ENCODE peak calls at places on chromosomes 16 and 17, in five cellular contexts. D is CD8-positive, alpha-beta T cell; P is DND-41; X is suprapubic skin; O is upper lobe of right lung. Q is an unnamed sample. For H3K4me1 and H3K9me3, the result is how much of the 10 kb centered on the place peaks cover.

GRCh38 chr16:54945063-54945462 is 14.4 kb downstream of the IRX5 start:
- DNase-seq in D (no peak), P (no peak), X (no peak), O (no peak), Q (no peak)

GRCh38 chr17:42101513-42102292 is 3.4 kb upstream of the ZNF385C start:
- DNase-seq in D (peak), P (peak), X (no peak), O (peak), Q (no peak)

GRCh38 chr16:28092721-28093382 is 29.3 kb upstream of the GSG1L start:
- DNase-seq in D (no peak), P (no peak), X (no peak), O (no peak), Q (no peak)

GRCh38 chr17:65402513-65403086 is 158.8 kb downstream of the AXIN2 start:
- DNase-seq in D (no peak), P (no peak), X (no peak), O (no peak), Q (no peak)

GRCh38 chr16:48525201-48526057 is 84.6 kb downstream of the N4BP1 start:
- DNase-seq in D (no peak), P (no peak), X (no peak), O (peak), Q (no peak)

GRCh38 chr17:37826497-37827115 is 81.7 kb upstream of the HNF1B start:
- DNase-seq in D (no peak), P (no peak), X (no peak), O (peak), Q (no peak)

GRCh38 chr17:31672161-31672819 is 186.8 kb downstream of the COPRS start:
- DNase-seq in D (no peak), P (no peak), X (no peak), O (no peak), Q (no peak)

GRCh38 chr16:89049484-89050118 is 44.1 kb upstream of the ACSF3 start:
- DNase-seq in D (no peak), P (no peak), X (no peak), O (no peak), Q (no peak)

GRCh38 chr17:16085066-16085699 is 85.6 kb downstream of the TTC19 start:
- DNase-seq in D (no peak), P (no peak), X (no peak), O (no peak), Q (no peak)

GRCh38 chr16:19284207-19284606 is 1.3 kb upstream of the CLEC19A start:
- DNase-seq in D (no peak), P (no peak), X (no peak), O (peak), Q (no peak)

GRCh38 chr17:63911657-63912100 is 621 bp upstream of the CSHL1 start:
- DNase-seq in D (peak), P (peak), X (peak), O (peak), Q (no peak)

GRCh38 chr16:68369697-68370096 is 58.9 kb downstream of the PRMT7 start:
- DNase-seq in D (peak), P (peak), X (no peak), O (no peak), Q (no peak)

GRCh38 chr16:3140603-3141427 is 6.0 kb downstream of the ZNF213 start:
- DNase-seq in D (no peak), P (no peak), X (no peak), O (peak), Q (no peak)

GRCh38 chr16:55257971-55258613 is 65.9 kb upstream of the IRX6 start:
- DNase-seq in D (peak), P (peak), X (peak), O (peak), Q (no peak)

GRCh38 chr16:75262104-75262799 is 10.8 kb upstream of the BCAR1 start:
- DNase-seq in D (no peak), P (no peak), X (peak), O (no peak), Q (no peak)

GRCh38 chr16:27851586-27851985 is 211.9 kb downstream of the GSG1L start:
- DNase-seq in D (no peak), P (no peak), X (peak), O (peak), Q (no peak)

GRCh38 chr17:79840204-79840988 is 1.2 kb upstream of the CBX4 start:
- DNase-seq in D (no peak), P (no peak), X (peak), O (peak), Q (no peak)

GRCh38 chr16:3022208-3022696 is 1.5 kb downstream of the HCFC1R1 start:
- DNase-seq in D (peak), P (peak), X (peak), O (peak), Q (no peak)

DNA sequence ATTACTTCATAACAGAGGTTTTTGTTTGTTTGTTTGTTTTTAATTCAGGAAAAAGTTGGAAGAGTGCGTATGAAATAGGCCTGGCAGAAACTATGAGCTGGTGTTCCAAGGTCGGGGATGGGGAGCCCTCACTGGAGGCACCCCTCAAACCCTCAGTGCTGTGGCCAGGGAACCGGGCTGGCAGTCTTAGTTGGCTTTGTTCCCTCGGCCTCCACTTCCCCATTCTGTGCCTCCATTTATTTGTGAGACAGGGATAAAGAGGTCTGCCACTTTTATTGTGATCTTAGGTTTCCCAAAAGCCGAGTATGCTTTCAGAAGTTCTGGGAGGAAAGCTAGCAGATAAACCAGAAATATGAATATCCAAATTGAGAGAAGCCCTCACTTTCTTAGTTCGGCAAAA is 5.7 kb downstream of the DEXI start:
- DNase-seq in D (no peak), P (no peak), X (no peak), O (peak), Q (no peak)
- H3K4me1 ChIP-seq in D (half or more), P (half or more), X (half or more), O (half or more), Q (half or more)

DNA sequence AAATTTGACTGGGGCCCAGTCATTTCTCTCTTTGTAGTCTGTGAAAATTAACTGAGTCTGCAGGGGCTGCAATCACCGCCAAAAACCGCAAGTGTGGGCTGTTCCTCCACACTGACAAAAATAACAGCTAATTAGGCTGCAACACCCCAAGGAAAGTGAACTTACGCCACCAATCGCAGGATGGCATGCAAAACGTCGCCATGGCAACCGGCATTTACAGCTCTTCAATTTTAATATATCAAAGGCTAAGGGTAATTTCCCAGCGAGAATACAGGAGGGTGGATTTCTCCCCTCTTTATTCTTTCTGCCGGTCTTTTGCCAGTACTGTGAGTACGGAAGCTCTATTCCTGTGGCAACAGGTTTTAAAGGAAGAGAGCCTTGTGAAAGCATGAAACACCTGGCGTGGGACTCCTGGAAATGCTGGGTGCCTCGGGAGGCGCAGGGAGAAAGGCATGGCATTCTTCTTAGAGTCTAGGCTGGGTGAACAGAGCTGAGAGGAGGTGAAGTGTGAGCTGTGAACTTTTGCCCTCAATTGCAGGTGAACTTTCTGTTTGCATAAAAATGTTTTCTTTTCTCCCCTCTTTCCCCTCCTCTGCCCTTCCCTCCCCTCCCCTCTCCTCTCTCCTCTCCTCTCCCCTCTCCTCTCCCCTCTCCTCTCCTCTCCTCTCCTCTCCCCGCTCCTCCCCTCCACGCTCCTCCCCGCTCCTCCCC is 399.7 kb downstream of the XYLT1 start:
- DNase-seq in D (peak), P (peak), X (no peak), O (peak), Q (peak)
- H3K4me3 ChIP-seq in D (peak), P (no peak), X (peak), O (peak), Q (peak)

GRCh38 chr16:35370617-35371016 is 1911.2 kb downstream of the TP53TG3F start:
- DNase-seq in D (no peak), P (no peak), X (no peak), O (no peak), Q (no peak)
- H3K9me3 ChIP-seq in D (under half), P (under half), X (under half), O (under half), Q (under half)

DNA sequence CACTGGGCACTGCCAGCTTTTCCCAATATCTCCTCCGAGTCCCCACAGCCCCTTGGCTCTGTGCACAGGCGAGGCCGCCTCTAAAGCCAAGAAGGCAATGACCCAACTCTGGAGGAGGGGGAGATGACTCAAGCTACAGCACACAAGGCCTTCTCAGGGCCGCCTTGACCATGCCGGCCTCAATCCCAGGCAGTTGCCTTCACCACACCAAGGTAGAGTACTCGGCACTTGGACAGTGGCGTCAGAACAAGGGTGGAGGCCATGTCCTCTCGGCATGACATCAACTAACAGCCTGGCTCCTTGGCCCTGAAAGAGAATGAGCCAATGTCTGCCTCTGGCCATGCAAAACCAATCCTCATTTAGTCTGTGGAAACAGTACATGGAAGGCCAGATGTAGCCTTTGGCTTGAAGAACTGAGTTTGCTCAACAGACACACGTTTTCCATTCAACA is 139.7 kb downstream of the XYLT1 start:
- DNase-seq in D (no peak), P (no peak), X (peak), O (no peak), Q (no peak)
- H3K4me1 ChIP-seq in D (under half), P (under half), X (under half), O (under half), Q (half or more)

GRCh38 chr16:9112844-9113186 is 21.4 kb downstream of the HAPSTR1 start:
- DNase-seq in D (no peak), P (no peak), X (no peak), O (no peak), Q (no peak)

GRCh38 chr16:9112166-9112843 is 20.9 kb downstream of the HAPSTR1 start:
- DNase-seq in D (no peak), P (no peak), X (no peak), O (no peak), Q (no peak)

GRCh38 chr16:9114842-9115241 is 23.4 kb downstream of the HAPSTR1 start:
- DNase-seq in D (no peak), P (no peak), X (no peak), O (no peak), Q (no peak)

GRCh38 chr16:9114112-9114511 is 22.7 kb downstream of the HAPSTR1 start:
- DNase-seq in D (no peak), P (no peak), X (no peak), O (no peak), Q (no peak)

DNA sequence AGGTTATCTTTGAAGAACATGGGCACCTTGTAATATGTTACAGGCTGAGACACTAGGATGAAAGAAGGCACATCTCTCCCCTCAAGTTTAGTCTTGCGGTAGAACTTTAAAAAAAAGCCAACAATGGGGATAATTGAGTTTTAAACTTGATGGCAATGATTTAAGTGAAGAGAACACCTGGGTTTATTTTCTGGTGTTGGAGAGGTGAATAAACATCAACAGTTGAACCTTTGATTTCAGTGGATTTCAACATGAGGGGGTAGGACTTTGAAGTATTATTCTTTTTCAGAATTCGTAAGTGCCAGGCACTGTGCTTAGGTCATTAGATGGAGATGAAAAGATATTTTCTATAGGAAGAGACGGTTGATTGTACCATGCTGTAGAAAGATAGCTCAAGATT is 22.3 kb downstream of the HAPSTR1 start:
- DNase-seq in D (no peak), P (no peak), X (no peak), O (no peak), Q (no peak)
- H3K4me3 ChIP-seq in D (no peak), P (no peak), X (no peak), O (no peak), Q (no peak)

GRCh38 chr17:27086526-27086925 is 207.4 kb upstream of the WSB1 start:
- DNase-seq in D (no peak), P (no peak), X (no peak), O (no peak), Q (no peak)

GRCh38 chr17:27087935-27088766 is 205.8 kb upstream of the WSB1 start:
- DNase-seq in D (no peak), P (no peak), X (no peak), O (no peak), Q (no peak)

GRCh38 chr17:27091043-27091497 is 202.8 kb upstream of the WSB1 start:
- DNase-seq in D (no peak), P (no peak), X (no peak), O (no peak), Q (no peak)

GRCh38 chr17:27089929-27090247 is 204.0 kb upstream of the WSB1 start:
- DNase-seq in D (no peak), P (no peak), X (no peak), O (no peak), Q (no peak)

DNA sequence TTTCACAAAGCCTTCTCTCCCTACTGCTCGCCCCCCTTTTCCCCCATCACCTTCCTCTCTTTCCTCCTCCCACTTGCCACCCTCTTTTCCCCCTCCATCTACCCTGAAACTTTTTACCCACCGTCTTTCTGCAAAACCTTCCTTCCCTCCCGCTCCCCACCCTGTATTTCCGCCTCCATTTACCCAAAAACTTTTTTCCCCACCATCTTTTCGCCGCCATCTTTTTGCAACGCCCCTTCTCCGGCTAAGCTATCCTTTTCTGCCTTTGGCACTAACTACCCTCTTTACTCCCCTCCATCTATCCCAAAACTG is 205.2 kb upstream of the WSB1 start:
- DNase-seq in D (no peak), P (no peak), X (no peak), O (no peak), Q (no peak)
- H3K9me3 ChIP-seq in D (under half), P (under half), X (under half), O (under half), Q (under half)

Q was measured in esophagus squamous epithelium.